ENCODE peak calls at places on chromosomes 7 and 10, in nine cellular contexts. One of them, this sample, is unnamed.
A peak's percentile ranks its signal among the peaks of the same experiment; 100 is the strongest.

GRCh38 chr10:93299606-93300353 is 182.4 kb downstream of the MYOF start:
- DNase-seq in H7: no peak
- DNase-seq in T-helper 9 cell: no peak
- DNase-seq in lower leg skin: no peak
- DNase-seq in stimulated activated CD8-positive, alpha-beta memory T cell treated with anti-CD3 and anti-CD28 coated beads, Interleukin-12 subunit alpha, Interleukin-12 subunit beta, amount 100 ng/mL, for 1 hour: no peak
- DNase-seq in anterior cingulate cortex: no peak
- DNase-seq in fibroblast of the conjunctiva: peak; percentile 24
- DNase-seq in GM23338: peak; percentile 38
- DNase-seq in nephron progenitor cell: no peak
- DNase-seq in this sample: peak; percentile 44

GRCh38 chr7:142459557-142459963 is 201.7 kb upstream of the PRSS58 start:
- DNase-seq in T-helper 9 cell: no peak
- DNase-seq in nephron progenitor cell: peak; percentile 27
- DNase-seq in lower leg skin: no peak
- DNase-seq in H7: peak; percentile 64
- DNase-seq in GM23338: peak; percentile 71
- DNase-seq in anterior cingulate cortex: peak; percentile 28
- DNase-seq in stimulated activated CD8-positive, alpha-beta memory T cell treated with anti-CD3 and anti-CD28 coated beads, Interleukin-12 subunit alpha, Interleukin-12 subunit beta, amount 100 ng/mL, for 1 hour: no peak
- DNase-seq in fibroblast of the conjunctiva: peak; percentile 76
- DNase-seq in this sample: peak; percentile 72

GRCh38 chr7:134602921-134603394 is 43.7 kb upstream of the BPGM start:
- DNase-seq in GM23338: no peak
- DNase-seq in stimulated activated CD8-positive, alpha-beta memory T cell treated with anti-CD3 and anti-CD28 coated beads, Interleukin-12 subunit alpha, Interleukin-12 subunit beta, amount 100 ng/mL, for 1 hour: no peak
- DNase-seq in anterior cingulate cortex: peak; percentile 12
- DNase-seq in T-helper 9 cell: no peak
- DNase-seq in fibroblast of the conjunctiva: no peak
- DNase-seq in lower leg skin: no peak
- DNase-seq in nephron progenitor cell: no peak
- DNase-seq in H7: no peak
- DNase-seq in this sample: no peak

GRCh38 chr7:145212050-145212449 is 376.2 kb upstream of the TPK1 start:
- DNase-seq in lower leg skin: no peak
- DNase-seq in T-helper 9 cell: no peak
- DNase-seq in nephron progenitor cell: no peak
- DNase-seq in fibroblast of the conjunctiva: peak; percentile 88
- DNase-seq in anterior cingulate cortex: peak; percentile 17
- DNase-seq in H7: no peak
- DNase-seq in stimulated activated CD8-positive, alpha-beta memory T cell treated with anti-CD3 and anti-CD28 coated beads, Interleukin-12 subunit alpha, Interleukin-12 subunit beta, amount 100 ng/mL, for 1 hour: no peak
- DNase-seq in GM23338: no peak
- DNase-seq in this sample: no peak

GRCh38 chr7:152847491-152847890 is 87.9 kb downstream of the ACTR3B start:
- DNase-seq in fibroblast of the conjunctiva: no peak
- DNase-seq in anterior cingulate cortex: no peak
- DNase-seq in H7: no peak
- DNase-seq in stimulated activated CD8-positive, alpha-beta memory T cell treated with anti-CD3 and anti-CD28 coated beads, Interleukin-12 subunit alpha, Interleukin-12 subunit beta, amount 100 ng/mL, for 1 hour: no peak
- DNase-seq in lower leg skin: no peak
- DNase-seq in GM23338: no peak
- DNase-seq in T-helper 9 cell: no peak
- DNase-seq in nephron progenitor cell: no peak
- DNase-seq in this sample: no peak

GRCh38 chr7:27835408-27835807 is 95.4 kb downstream of the TAX1BP1 start:
- DNase-seq in T-helper 9 cell: no peak
- DNase-seq in GM23338: no peak
- DNase-seq in nephron progenitor cell: no peak
- DNase-seq in lower leg skin: no peak
- DNase-seq in stimulated activated CD8-positive, alpha-beta memory T cell treated with anti-CD3 and anti-CD28 coated beads, Interleukin-12 subunit alpha, Interleukin-12 subunit beta, amount 100 ng/mL, for 1 hour: no peak
- DNase-seq in anterior cingulate cortex: no peak
- DNase-seq in fibroblast of the conjunctiva: no peak
- DNase-seq in H7: no peak
- DNase-seq in this sample: no peak

GRCh38 chr10:69644658-69645295 is 14.7 kb downstream of the FAM241B start:
- DNase-seq in H7: peak; percentile 94
- DNase-seq in stimulated activated CD8-positive, alpha-beta memory T cell treated with anti-CD3 and anti-CD28 coated beads, Interleukin-12 subunit alpha, Interleukin-12 subunit beta, amount 100 ng/mL, for 1 hour: no peak
- DNase-seq in fibroblast of the conjunctiva: peak; percentile 22
- DNase-seq in nephron progenitor cell: peak; percentile 78
- DNase-seq in anterior cingulate cortex: peak; percentile 62
- DNase-seq in GM23338: peak; percentile 83
- DNase-seq in T-helper 9 cell: peak; percentile 34
- DNase-seq in lower leg skin: peak; percentile 31
- DNase-seq in this sample: peak; percentile 39

GRCh38 chr10:124354411-124355382 is 64.0 kb downstream of the OAT start:
- DNase-seq in nephron progenitor cell: peak; percentile 40
- DNase-seq in lower leg skin: no peak
- DNase-seq in anterior cingulate cortex: no peak
- DNase-seq in stimulated activated CD8-positive, alpha-beta memory T cell treated with anti-CD3 and anti-CD28 coated beads, Interleukin-12 subunit alpha, Interleukin-12 subunit beta, amount 100 ng/mL, for 1 hour: no peak
- DNase-seq in T-helper 9 cell: no peak
- DNase-seq in GM23338: peak; percentile 27
- DNase-seq in fibroblast of the conjunctiva: peak; percentile 62
- DNase-seq in H7: peak; percentile 77
- DNase-seq in this sample: peak; percentile 83

GRCh38 chr10:13354783-13355182 is 6.7 kb upstream of the SEPHS1 start:
- DNase-seq in nephron progenitor cell: no peak
- DNase-seq in T-helper 9 cell: no peak
- DNase-seq in anterior cingulate cortex: no peak
- DNase-seq in GM23338: no peak
- DNase-seq in lower leg skin: no peak
- DNase-seq in H7: no peak
- DNase-seq in fibroblast of the conjunctiva: no peak
- DNase-seq in stimulated activated CD8-positive, alpha-beta memory T cell treated with anti-CD3 and anti-CD28 coated beads, Interleukin-12 subunit alpha, Interleukin-12 subunit beta, amount 100 ng/mL, for 1 hour: no peak
- DNase-seq in this sample: no peak